ENCODE peak calls at places on chromosomes 16 and 17, in five cellular contexts. C is GM12878, B is HepG2, R is HCT116, X is K562. D is an unnamed sample. For H3K4me1, the result is how much of the 10 kb centered on the place peaks cover.

GRCh38 chr16:73025111-73025505 is 22.8 kb downstream of the ZFHX3 start:
- DNase-seq in C (no peak), B (no peak), R (no peak), X (no peak), D (no peak)

GRCh38 chr17:54408741-54409140 is 491.9 kb upstream of the TOM1L1 start:
- DNase-seq in C (no peak), B (no peak), R (no peak), X (no peak), D (no peak)

GRCh38 chr17:48543854-48544355 is 1.0 kb downstream of the HOXB2 start:
- DNase-seq in C (no peak), B (no peak), R (no peak), X (no peak), D (no peak)

GRCh38 chr17:75191584-75191983 is 8.8 kb upstream of the SUMO2 start:
- DNase-seq in C (no peak), B (no peak), R (no peak), X (no peak), D (no peak)

GRCh38 chr16:11094075-11094593 is 149.8 kb downstream of the CLEC16A start:
- DNase-seq in C (peak), B (no peak), R (peak), X (peak), D (no peak)

GRCh38 chr17:33229499-33229898 is 63.6 kb downstream of the ASIC2 start:
- DNase-seq in C (no peak), B (no peak), R (no peak), X (no peak), D (no peak)

GRCh38 chr17:41103896-41104295 is 1.3 kb upstream of the KRTAP4-9 start:
- DNase-seq in C (no peak), B (no peak), R (no peak), X (no peak), D (no peak)

GRCh38 chr17:163514-164103 is 17.8 kb downstream of the DOC2B start:
- DNase-seq in C (no peak), B (peak), R (no peak), X (peak), D (no peak)

GRCh38 chr17:80621335-80622169 is 76.9 kb downstream of the RPTOR start:
- DNase-seq in C (no peak), B (no peak), R (no peak), X (no peak), D (no peak)

GRCh38 chr17:7380855-7381683 is at the start of gene TNK1:
- DNase-seq in C (no peak), B (peak), R (no peak), X (peak), D (no peak)

GRCh38 chr16:64162613-64163375 is 959.1 kb downstream of the CDH11 start:
- DNase-seq in C (no peak), B (no peak), R (no peak), X (no peak), D (no peak)

DNA sequence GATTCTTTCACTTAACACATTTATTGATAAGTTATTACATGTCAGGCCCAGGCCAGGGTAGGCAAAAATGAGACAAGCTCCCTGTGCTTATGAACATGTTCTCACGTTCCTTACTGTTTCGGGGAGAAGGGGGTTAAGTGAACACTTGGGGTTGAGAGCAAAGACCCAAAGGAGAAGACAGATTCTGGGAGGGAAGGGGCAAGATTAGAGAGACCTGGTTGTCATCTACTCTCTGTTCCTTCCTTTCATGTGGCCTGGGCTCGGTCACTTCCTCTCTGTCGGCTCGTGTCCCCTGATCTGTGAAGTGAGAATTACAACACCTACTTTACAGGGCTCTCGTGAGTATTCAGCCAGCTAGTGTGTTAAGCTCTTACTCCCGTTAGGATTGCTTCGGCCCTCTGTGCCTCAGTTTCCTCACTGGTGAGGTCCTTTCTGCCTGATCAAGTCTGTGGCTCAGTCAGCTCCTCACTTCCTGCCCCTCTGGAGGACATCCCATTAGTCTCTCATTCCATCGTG is 38.8 kb downstream of the PLCG2 start:
- DNase-seq in C (peak), B (no peak), R (no peak), X (no peak), D (no peak)
- TF ChIP-seq SIN3A in C (no peak), B (no peak), R (no peak), X (no peak), D (no peak)

DNA sequence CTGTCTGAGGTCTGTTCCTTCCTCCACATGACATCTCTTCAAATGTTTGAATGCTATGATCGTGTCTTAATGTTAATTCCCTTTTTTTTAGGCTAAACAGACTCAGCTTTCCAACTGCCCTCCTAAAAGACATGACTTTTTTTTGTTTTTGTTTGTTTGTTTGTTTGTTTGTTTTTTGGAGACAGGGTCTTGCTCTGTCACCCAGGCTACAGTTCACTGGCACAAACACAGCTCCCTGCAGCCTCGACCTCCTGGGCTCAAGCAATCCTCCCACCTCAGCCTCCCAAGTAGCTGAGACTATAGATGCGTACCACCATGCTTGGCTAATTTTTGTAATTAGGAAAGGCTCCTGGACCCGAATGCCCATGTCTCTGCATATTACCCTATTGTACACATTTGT is 176.5 kb downstream of the ABCA8 start:
- DNase-seq in C (no peak), B (no peak), R (no peak), X (no peak), D (no peak)
- TF ChIP-seq REST in C (no peak), B (no peak), R (no peak), X (no peak), D (no peak)

GRCh38 chr16:57637424-57637823 is 9.0 kb downstream of the ADGRG1 start:
- DNase-seq in C (no peak), B (no peak), R (no peak), X (no peak), D (no peak)

GRCh38 chr16:57636184-57636583 is 7.8 kb downstream of the ADGRG1 start:
- DNase-seq in C (no peak), B (no peak), R (no peak), X (no peak), D (no peak)

GRCh38 chr16:57638381-57638780 is 10.0 kb downstream of the ADGRG1 start:
- DNase-seq in C (no peak), B (no peak), R (no peak), X (no peak), D (no peak)

GRCh38 chr16:57637965-57638364 is 9.5 kb downstream of the ADGRG1 start:
- DNase-seq in C (no peak), B (no peak), R (no peak), X (no peak), D (no peak)

GRCh38 chr16:57637020-57637419 is 8.6 kb downstream of the ADGRG1 start:
- DNase-seq in C (no peak), B (no peak), R (no peak), X (no peak), D (no peak)
- H3K4me1 ChIP-seq in C (under half), B (half or more), R (under half), X (under half), D (under half)

GRCh38 chr16:56259425-56259779 is 68.1 kb downstream of the GNAO1 start:
- DNase-seq in C (no peak), B (no peak), R (no peak), X (no peak), D (no peak)

GRCh38 chr16:56260378-56260987 is 69.2 kb downstream of the GNAO1 start:
- DNase-seq in C (no peak), B (no peak), R (no peak), X (no peak), D (no peak)

GRCh38 chr16:56257666-56258359 is 66.5 kb downstream of the GNAO1 start:
- DNase-seq in C (no peak), B (no peak), R (no peak), X (no peak), D (no peak)

GRCh38 chr16:56257260-56257659 is 66.0 kb downstream of the GNAO1 start:
- DNase-seq in C (no peak), B (no peak), R (no peak), X (no peak), D (no peak)

GRCh38 chr16:56258508-56259424 is 67.5 kb downstream of the GNAO1 start:
- DNase-seq in C (no peak), B (peak), R (no peak), X (no peak), D (no peak)
- TF ChIP-seq SIN3A in C (no peak), B (no peak), R (no peak), X (no peak), D (no peak)

DNA sequence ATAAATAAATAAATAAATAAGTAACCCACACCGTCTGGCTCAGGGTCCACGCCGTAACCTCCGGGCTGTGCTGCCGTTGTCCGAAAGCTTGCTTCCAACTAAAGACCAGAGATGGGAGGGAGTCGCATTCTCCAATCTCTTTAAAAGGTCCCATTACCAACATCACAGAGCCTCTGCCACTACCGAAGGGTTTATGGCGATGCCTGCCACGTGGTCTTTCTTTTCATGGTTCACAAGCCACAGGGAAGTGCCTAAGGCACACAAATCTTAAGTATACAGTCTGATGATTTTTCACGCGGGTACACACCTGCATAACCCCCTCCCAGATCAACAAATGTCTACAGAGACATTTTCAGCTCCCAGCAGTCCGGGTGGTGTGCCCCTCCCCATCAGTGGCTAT is 1.4 kb downstream of the COTL1 start:
- DNase-seq in C (no peak), B (no peak), R (no peak), X (no peak), D (no peak)
- TF ChIP-seq REST in C (no peak), B (no peak), R (no peak), X (no peak), D (no peak)

D was measured in Panc1.